ENCODE peak calls at places on chromosomes 12 and 14, in six cellular contexts. Q is upper lobe of left lung, C is HCT116, Y is HepG2, H is IMR-90, N is K562. E is an unnamed sample. For H3K4me1, the result is how much of the 10 kb centered on the place peaks cover.

GRCh38 chr12:52280796-52281560 is 6.5 kb downstream of the KRT86 start:
- ATAC-seq in C (peak), H (peak), Y (no peak), Q (peak), N (no peak), E (peak)

GRCh38 chr14:75442642-75443041 is 14.8 kb downstream of the JDP2 start:
- ATAC-seq in H (no peak), N (peak), Y (no peak), Q (peak), C (no peak), E (no peak)

GRCh38 chr12:27696293-27696652 is at the start of gene REP15:
- ATAC-seq in C (no peak), Q (no peak), N (no peak), H (no peak), Y (peak), E (no peak)

GRCh38 chr14:52840916-52841315 is 49.5 kb upstream of the GNPNAT1 start:
- ATAC-seq in Q (peak), Y (peak), N (no peak), H (peak), C (peak), E (peak)

GRCh38 chr12:1972260-1972659 is 32.0 kb downstream of the DCP1B start:
- ATAC-seq in N (no peak), Q (no peak), C (no peak), Y (no peak), H (peak), E (no peak)

GRCh38 chr12:101793401-101793800 is 37.4 kb downstream of the GNPTAB start:
- ATAC-seq in H (peak), C (no peak), N (peak), Y (no peak), Q (no peak), E (no peak)

GRCh38 chr12:122072031-122072970 is 6.3 kb upstream of the MLXIP start:
- ATAC-seq in N (peak), C (peak), Y (peak), H (peak), Q (peak), E (peak)

GRCh38 chr12:25710149-25710548 is 157.1 kb upstream of the LMNTD1 start:
- ATAC-seq in Y (no peak), Q (no peak), N (no peak), C (no peak), H (no peak), E (no peak)

GRCh38 chr14:50839696-50840095 is 8.7 kb upstream of the NIN start:
- ATAC-seq in Q (no peak), H (no peak), Y (no peak), N (no peak), C (no peak), E (no peak)

GRCh38 chr12:124550123-124551089 is 17.0 kb downstream of the NCOR2 start:
- ATAC-seq in C (peak), Q (no peak), N (no peak), H (no peak), Y (no peak), E (peak)
- TF ChIP-seq POLR2A in C (no peak), Q (no peak), N (no peak), H (no peak), Y (no peak), E (no peak)

GRCh38 chr14:103528158-103528511 is 861 bp upstream of the TRMT61A start:
- ATAC-seq in C (no peak), Q (peak), Y (peak), H (peak), N (peak), E (no peak)
- H3K4me1 ChIP-seq in C (under half), Q (half or more), Y (half or more), H (under half), N (half or more), E (under half)

DNA sequence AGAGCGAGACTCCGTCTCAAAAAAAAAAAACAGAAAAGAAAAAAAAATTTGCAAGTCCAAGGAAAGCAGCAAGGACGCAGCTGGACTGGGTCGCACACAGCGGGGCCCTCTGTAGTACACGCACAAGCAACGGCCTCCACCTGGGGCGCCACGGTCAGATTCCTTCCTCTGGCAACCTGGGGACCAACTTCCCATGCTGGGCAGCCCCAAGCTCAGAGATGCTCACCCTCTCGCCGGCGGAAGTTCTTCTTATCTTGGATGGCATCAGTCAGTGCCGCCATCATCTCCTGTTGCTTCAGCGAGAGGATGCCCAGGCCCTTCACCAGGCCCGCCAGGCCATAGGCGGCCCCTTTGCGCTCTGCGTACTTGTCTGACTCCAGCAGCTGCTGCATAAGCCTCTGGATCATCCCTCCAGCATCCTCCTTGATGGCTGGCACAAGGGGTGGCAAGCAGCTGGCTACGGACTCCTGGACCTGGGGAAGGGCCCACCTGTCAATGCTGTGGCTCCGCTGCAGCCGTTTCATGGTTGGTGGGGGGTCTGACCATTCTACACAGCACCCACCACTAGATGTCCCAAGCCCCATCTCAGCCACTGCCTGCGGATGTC is 34.5 kb upstream of the RAB35 start:
- ATAC-seq in N (no peak), H (no peak), C (no peak), Y (peak), Q (no peak), E (no peak)
- TF ChIP-seq POLR2A in N (no peak), H (no peak), C (no peak), Y (no peak), Q (no peak), E (no peak)

GRCh38 chr14:22493143-22493542 is 95.9 kb downstream of the DAD1 start:
- ATAC-seq in C (no peak), Y (no peak), H (no peak), Q (no peak), N (no peak), E (no peak)

GRCh38 chr14:22492601-22493000 is 96.4 kb downstream of the DAD1 start:
- ATAC-seq in H (no peak), Q (peak), N (no peak), C (no peak), Y (no peak), E (no peak)

GRCh38 chr14:22497144-22497423 is 91.9 kb downstream of the DAD1 start:
- ATAC-seq in C (no peak), H (no peak), Q (no peak), Y (no peak), N (no peak), E (no peak)

GRCh38 chr14:22493753-22494152 is 95.3 kb downstream of the DAD1 start:
- ATAC-seq in C (no peak), N (no peak), H (no peak), Y (no peak), Q (no peak), E (no peak)

DNA sequence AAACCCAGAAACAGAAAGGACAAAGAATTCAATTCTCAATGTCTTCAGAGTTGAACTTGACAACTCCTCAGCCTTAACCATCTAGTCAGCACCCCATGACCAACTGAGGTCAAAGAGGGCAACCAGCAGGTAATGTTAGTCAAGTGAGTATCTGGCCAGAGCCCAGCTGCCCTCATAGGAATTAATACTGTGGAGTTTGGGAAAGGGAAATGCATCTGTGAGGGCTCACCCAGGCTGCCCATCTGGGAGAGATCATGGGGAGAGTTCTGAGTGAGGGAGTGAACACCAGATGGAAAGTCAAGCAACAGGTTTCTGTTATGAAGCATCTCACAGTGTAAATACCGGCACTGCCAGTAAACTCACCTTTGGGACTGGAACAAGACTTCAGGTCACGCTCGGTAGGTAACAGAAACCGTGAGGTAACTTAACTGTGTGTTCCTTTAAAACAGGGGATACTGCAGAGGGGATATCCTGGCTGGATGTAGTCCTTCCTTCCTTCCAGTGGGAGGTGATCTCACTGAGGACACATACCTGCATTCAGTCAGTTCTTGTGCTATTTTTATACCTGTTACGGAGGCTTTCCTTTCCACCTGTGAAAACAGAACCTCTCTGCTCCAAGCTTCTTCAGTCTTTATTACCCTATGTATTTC is 94.4 kb downstream of the DAD1 start:
- ATAC-seq in H (no peak), N (no peak), Y (peak), Q (no peak), C (peak), E (no peak)
- H3K4me1 ChIP-seq in H (under half), N (under half), Y (under half), Q (under half), C (under half), E (under half)

GRCh38 chr14:33661071-33661470 is 289.8 kb downstream of the EGLN3 start:
- ATAC-seq in C (no peak), Q (no peak), N (no peak), Y (no peak), H (no peak), E (no peak)
- TF ChIP-seq POLR2A in C (no peak), Q (no peak), N (no peak), Y (no peak), H (no peak), E (no peak)

DNA sequence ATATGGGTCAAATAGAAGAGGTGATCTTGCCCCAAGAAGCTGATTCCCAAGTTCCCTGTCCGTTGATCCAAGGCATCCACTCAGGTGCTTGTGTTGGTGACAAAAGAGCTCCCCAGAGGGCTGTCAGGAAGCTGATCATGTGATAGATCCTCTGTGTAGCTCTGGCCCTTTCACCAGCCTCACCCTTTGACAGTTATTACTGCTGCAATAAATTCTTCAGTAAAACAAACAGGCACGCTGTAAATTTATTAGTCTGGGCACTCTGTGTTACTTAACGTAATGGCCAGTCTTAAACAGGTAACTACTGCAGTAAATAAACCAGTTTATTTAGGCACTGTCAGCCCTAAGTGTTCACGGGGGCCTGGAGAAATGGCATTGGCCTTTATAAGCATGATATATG is 473.9 kb downstream of the BCL11B start:
- ATAC-seq in N (no peak), Q (no peak), Y (no peak), H (no peak), C (no peak), E (no peak)
- H3K4me1 ChIP-seq in N (under half), Q (under half), Y (under half), H (under half), C (under half), E (under half)

GRCh38 chr12:29782285-29782820 is 1.4 kb downstream of the TMTC1 start:
- ATAC-seq in Y (peak), C (no peak), H (peak), Q (peak), N (no peak), E (peak)

GRCh38 chr12:29781176-29781575 is 2.6 kb downstream of the TMTC1 start:
- ATAC-seq in H (no peak), Y (no peak), N (no peak), Q (no peak), C (no peak), E (no peak)

GRCh38 chr12:29782821-29783772 is 645 bp downstream of the TMTC1 start:
- ATAC-seq in Q (peak), Y (peak), N (no peak), H (peak), C (peak), E (peak)

GRCh38 chr12:29781705-29782266 is 2.0 kb downstream of the TMTC1 start:
- ATAC-seq in H (no peak), C (no peak), Q (no peak), Y (no peak), N (no peak), E (no peak)

DNA sequence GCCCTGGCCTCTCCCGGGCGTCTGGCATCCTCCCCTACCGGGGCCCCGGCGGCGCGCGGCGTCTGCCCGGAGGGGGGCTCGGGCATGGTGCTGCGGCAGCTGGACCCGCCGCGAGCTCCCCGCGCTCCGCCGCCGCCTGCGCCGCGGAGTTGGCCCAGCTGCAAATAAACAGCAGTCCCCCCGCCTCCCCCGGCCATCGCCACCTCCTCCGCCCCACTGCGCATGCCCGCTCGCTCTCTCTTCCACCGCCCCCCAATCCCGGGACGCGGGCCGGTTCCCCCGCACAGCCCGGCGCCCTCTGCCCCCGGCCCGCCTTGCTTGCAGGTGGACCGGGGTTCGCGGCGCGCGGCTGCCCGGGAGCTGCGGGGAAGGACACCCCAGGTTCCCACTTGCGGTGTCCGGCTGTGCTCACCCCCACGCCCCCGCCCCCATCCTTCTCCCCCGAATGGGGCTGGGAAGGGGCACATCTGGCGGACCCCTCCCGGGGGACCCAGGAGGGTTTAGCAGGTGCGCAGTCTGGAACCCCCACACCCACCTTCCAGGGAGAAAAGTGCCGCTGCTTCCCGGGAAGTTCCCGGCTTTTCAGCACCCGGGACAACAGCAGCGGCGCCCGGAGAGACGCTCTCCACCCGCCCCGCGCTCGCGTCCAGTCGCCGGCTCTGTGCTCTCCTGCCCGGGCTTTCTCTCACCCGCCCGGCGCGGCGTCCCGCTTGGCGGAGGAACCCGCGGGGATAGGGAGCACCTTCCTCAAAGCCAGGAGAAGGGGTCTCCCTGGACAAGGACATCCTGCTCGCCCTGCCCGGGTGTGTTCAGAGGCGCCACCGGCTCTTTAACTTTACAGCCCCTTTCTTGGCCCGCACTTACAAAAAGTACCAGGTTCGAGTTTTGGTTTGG is at the start of gene TMTC1:
- ATAC-seq in Y (peak), H (peak), N (no peak), C (peak), Q (peak), E (peak)
- TF ChIP-seq POLR2A in Y (no peak), H (no peak), N (no peak), C (no peak), Q (no peak), E (peak)

GRCh38 chr14:91244501-91244901 is at the start of gene GPR68:
- ATAC-seq in Y (peak), Q (peak), H (peak), C (no peak), N (no peak), E (peak)

GRCh38 chr14:91243098-91243483 is 1.4 kb downstream of the GPR68 start:
- ATAC-seq in C (no peak), H (no peak), Q (no peak), Y (no peak), N (no peak), E (no peak)

GRCh38 chr14:91246051-91246852 is 1.7 kb upstream of the GPR68 start:
- ATAC-seq in N (no peak), C (no peak), H (no peak), Y (no peak), Q (no peak), E (no peak)

GRCh38 chr14:91242635-91243034 is 1.9 kb downstream of the GPR68 start:
- ATAC-seq in H (no peak), Y (no peak), C (no peak), N (no peak), Q (no peak), E (no peak)

GRCh38 chr14:91245029-91245428 is 525 bp upstream of the GPR68 start:
- ATAC-seq in C (no peak), Q (no peak), H (no peak), Y (no peak), N (no peak), E (no peak)
- H3K4me1 ChIP-seq in C (under half), Q (half or more), H (under half), Y (under half), N (under half), E (under half)

GRCh38 chr12:47079365-47079893 is at the start of gene PCED1B:
- ATAC-seq in N (peak), Q (peak), H (peak), Y (peak), C (peak), E (peak)
- TF ChIP-seq POLR2A in N (no peak), Q (no peak), H (no peak), Y (no peak), C (no peak), E (peak)

DNA sequence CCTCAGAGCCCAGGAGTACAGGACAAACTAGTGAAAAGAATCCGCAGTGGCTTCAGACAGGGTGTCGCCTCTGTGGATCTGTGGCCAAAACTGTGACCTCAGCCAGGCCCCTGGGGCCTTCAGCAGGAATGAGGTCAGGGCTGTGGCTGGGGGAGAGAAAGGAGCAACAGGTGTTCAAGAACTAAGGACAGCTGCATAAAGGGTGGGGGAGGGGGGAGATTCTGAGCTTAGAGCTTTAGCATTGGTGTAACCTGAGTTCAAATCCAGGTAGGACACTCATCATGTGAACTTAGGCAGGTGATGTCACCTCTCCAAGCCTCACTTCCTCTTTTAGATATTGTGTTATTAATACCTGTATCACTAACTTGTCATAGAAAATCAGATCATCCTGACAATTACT is 40.9 kb upstream of the CORO1C start:
- ATAC-seq in H (no peak), Y (no peak), N (peak), Q (no peak), C (no peak), E (no peak)
- H3K4me1 ChIP-seq in H (under half), Y (half or more), N (under half), Q (under half), C (under half), E (under half)

E was measured in gastroesophageal sphincter.